ENCODE peak calls at places on chromosomes 11 and 22, in six cellular contexts. H is IMR-90, D is H1, A is H9, C is neuronal stem cell, X is mesenchymal stem cell. Q is an unnamed sample.

GRCh38 chr11:78299000-78299712 is 110.4 kb downstream of the USP35 start:
- DNase-seq in H (no peak), D (no peak), A (no peak), C (no peak), X (no peak), Q (no peak)

GRCh38 chr11:96311120-96311568 is 31.9 kb downstream of the MAML2 start:
- DNase-seq in H (peak), D (no peak), A (no peak), C (no peak), X (no peak), Q (no peak)

GRCh38 chr22:28563636-28564035 is 116.0 kb downstream of the TTC28 start:
- DNase-seq in H (no peak), D (no peak), A (no peak), C (no peak), X (no peak), Q (no peak)

GRCh38 chr11:133711545-133711944 is 133.8 kb downstream of the SPATA19 start:
- DNase-seq in H (no peak), D (no peak), A (no peak), C (no peak), X (no peak), Q (no peak)

GRCh38 chr11:15565846-15566245 is 451.1 kb downstream of the INSC start:
- DNase-seq in H (no peak), D (no peak), A (no peak), C (no peak), X (no peak), Q (no peak)

GRCh38 chr11:83007909-83008580 is 63.7 kb downstream of the RAB30 start:
- DNase-seq in H (peak), D (no peak), A (no peak), C (peak), X (peak), Q (no peak)

GRCh38 chr11:130415719-130416536 is 12.5 kb downstream of the ADAMTS8 start:
- DNase-seq in H (peak), D (no peak), A (no peak), C (no peak), X (no peak), Q (no peak)

GRCh38 chr22:29719894-29720645 is at the start of gene CABP7:
- DNase-seq in H (no peak), D (no peak), A (no peak), C (no peak), X (no peak), Q (no peak)

GRCh38 chr22:42645938-42646568 is 3.1 kb downstream of the CYB5R3 start:
- DNase-seq in H (no peak), D (no peak), A (no peak), C (no peak), X (no peak), Q (no peak)

GRCh38 chr22:35377735-35378134 is 3.2 kb upstream of the HMOX1 start:
- DNase-seq in H (no peak), D (no peak), A (peak), C (no peak), X (no peak), Q (no peak)
- H3K4ac ChIP-seq in H (peak), D (peak), A (no peak), C (no peak), X (peak), Q (peak)

DNA sequence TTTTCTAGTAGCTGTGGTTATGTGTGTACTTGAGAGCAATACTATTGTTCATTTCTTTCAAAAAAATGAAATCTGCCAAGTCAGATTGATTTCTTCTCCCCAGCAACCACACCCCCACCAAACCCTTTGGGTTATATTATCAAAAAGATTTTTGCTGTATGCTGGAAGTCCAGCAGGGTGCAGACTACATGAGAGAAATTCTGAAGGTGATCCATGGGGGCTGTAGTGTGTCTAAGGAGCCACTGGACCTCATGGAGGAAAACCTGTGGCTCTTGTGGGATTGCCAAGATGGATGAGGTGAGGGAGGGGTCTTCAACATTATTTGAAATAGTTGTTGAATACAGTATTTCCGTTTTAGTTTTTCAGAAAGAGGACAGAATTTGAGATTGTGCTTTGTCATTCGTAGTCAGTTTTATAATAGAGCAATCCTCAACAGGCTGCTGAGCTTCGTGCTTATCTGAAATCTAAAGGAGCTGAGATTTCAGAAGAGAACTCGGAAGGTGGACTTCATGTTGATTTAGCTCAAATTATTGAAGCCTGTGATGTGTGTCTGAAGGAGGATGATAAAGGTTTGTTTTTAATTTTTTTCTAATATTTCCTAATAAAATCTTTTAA is 3.1 kb downstream of the EIF3M start:
- DNase-seq in H (peak), D (no peak), A (no peak), C (no peak), X (peak), Q (no peak)
- H4K91ac ChIP-seq in H (no peak), D (no peak), A (no peak), C (no peak), X (no peak), Q (no peak)

GRCh38 chr11:127106938-127107337 is 106.4 kb upstream of the KIRREL3 start:
- DNase-seq in H (no peak), D (no peak), A (no peak), C (no peak), X (no peak), Q (no peak)
- H3K4ac ChIP-seq in H (no peak), D (no peak), A (no peak), C (no peak), X (no peak), Q (no peak)

DNA sequence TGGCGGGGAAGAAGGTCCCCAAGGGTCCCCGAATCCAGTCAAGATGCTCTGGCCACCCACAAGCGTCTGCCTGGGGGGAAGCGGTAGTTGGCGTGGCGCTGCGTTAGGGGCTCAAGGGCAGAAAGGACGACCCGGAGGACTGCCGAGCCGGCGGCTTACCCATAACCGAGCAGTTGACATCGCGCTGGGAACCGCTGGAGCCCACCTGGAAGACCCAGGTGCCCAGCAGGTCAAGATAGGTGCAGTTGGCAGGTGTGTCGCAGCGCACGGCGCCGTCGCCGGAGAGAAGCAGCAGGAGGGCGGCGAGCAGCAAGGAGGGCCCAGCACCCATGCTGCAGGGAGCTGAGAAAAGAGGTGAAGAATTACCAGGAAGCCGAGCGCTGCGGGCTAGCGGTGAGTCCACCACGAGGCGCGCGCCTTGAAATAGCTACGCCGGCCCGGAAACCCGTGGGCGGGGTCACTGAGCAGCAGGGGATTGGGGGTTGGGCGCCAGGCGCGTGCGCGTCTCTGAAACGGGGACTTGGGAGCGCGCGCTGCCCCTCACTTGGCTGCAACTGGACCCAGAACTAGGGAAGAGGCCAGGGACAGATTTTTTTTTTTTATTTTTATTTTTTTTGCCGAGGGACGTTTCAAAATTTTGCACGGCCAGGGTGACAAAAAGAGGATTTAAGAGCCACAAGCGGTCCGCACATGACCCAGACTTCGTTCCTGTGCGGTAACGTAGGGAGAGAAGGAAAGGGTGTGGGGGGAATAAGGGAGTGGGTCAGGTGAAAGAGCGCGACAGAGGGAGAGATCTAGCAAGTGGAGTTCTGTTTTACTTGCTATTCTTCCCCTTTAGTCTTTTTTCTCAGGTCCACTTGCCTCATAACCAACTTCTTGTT is at the start of gene CTSC:
- DNase-seq in H (peak), D (peak), A (peak), C (peak), X (peak), Q (peak)
- H4K91ac ChIP-seq in H (peak), D (peak), A (no peak), C (no peak), X (peak), Q (peak)

GRCh38 chr11:12799373-12799835 is 125.2 kb downstream of the TEAD1 start:
- DNase-seq in H (no peak), D (no peak), A (no peak), C (no peak), X (no peak), Q (no peak)

GRCh38 chr11:12803086-12803826 is 129.0 kb downstream of the TEAD1 start:
- DNase-seq in H (peak), D (no peak), A (no peak), C (peak), X (peak), Q (no peak)

GRCh38 chr11:12800032-12800671 is 125.9 kb downstream of the TEAD1 start:
- DNase-seq in H (peak), D (no peak), A (no peak), C (no peak), X (peak), Q (peak)

GRCh38 chr11:12801976-12802375 is 127.8 kb downstream of the TEAD1 start:
- DNase-seq in H (no peak), D (no peak), A (no peak), C (no peak), X (no peak), Q (peak)

DNA sequence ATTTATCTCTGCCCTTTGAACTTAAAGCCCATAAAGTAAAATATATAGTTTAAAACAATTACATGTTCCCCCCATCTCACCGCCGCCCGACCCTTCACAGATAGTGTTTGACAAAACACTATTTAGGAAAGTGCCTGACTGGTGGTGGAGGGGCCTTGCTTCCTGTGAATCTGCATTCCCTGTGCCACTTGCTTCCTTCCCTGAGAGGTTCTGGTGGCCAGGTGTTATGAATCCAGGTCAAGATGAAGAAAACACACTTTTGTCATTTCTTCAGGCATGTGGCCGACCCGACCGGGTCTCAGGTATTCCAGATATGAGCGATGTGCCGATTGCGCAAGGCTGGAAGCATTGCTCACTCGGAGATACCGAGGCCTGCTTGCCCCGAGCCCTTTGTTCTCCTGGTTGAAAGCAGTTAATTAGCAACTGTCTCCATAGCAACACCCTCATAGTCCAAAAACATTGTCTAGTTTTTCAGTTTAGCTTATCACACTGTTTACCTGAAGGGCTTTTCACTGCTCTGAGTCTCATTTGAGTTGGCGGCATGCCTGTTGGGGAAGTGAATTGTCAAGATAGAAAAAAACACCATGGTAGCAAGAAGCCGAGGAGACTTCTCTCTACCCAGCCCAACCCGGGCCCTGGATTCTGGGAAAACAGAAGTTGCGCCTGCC is 128.3 kb downstream of the TEAD1 start:
- DNase-seq in H (peak), D (no peak), A (no peak), C (peak), X (peak), Q (peak)
- H3K4ac ChIP-seq in H (peak), D (peak), A (no peak), C (no peak), X (peak), Q (no peak)

Q was measured in trophoblast cell.